ENCODE peak calls at places on chromosomes 5 and 9, in four cellular contexts. D, U, O and A are unnamed samples.

GRCh38 chr5:159133041-159133741 is 33.5 kb upstream of the EBF1 start:
- DNase-seq in D (no peak), O (peak), U (peak), A (peak)

GRCh38 chr9:12775373-12775962 is 648 bp downstream of the LURAP1L start:
- DNase-seq in O (no peak), U (no peak), D (peak), A (peak)

GRCh38 chr5:133909584-133909983 is 58.8 kb downstream of the C5orf15 start:
- DNase-seq in D (no peak), O (no peak), U (no peak), A (no peak)

GRCh38 chr9:116088396-116088795 is 65.2 kb upstream of the PAPPA start:
- DNase-seq in O (no peak), D (no peak), U (no peak), A (no peak)

GRCh38 chr5:60851681-60852080 is 7.6 kb upstream of the ELOVL7 start:
- DNase-seq in U (no peak), D (no peak), O (no peak), A (no peak)

GRCh38 chr5:78537821-78538220 is 110.8 kb downstream of the LHFPL2 start:
- DNase-seq in U (peak), D (peak), O (peak), A (peak)

GRCh38 chr5:132012385-132013005 is 1.0 kb upstream of the ACSL6 start:
- DNase-seq in D (peak), U (no peak), O (peak), A (peak)

GRCh38 chr9:16322849-16323248 is 547.6 kb downstream of the BNC2 start:
- DNase-seq in D (no peak), O (no peak), U (no peak), A (no peak)

GRCh38 chr5:96022971-96023370 is 61.3 kb upstream of the ELL2 start:
- DNase-seq in D (no peak), U (no peak), O (no peak), A (no peak)

GRCh38 chr9:83062653-83063527 is at the start of gene RASEF:
- DNase-seq in O (no peak), U (peak), D (peak), A (no peak)

GRCh38 chr5:74492230-74492629 is 148.3 kb downstream of the ENC1 start:
- DNase-seq in O (no peak), U (no peak), D (no peak), A (no peak)

GRCh38 chr9:98764351-98764750 is 32.0 kb downstream of the ANKS6 start:
- DNase-seq in U (no peak), D (no peak), O (no peak), A (no peak)

GRCh38 chr5:15234366-15234765 is 265.6 kb upstream of the FBXL7 start:
- DNase-seq in U (no peak), O (no peak), D (no peak), A (no peak)

GRCh38 chr5:23084815-23085214 is 231.7 kb upstream of the CDH12 start:
- DNase-seq in U (peak), O (no peak), D (no peak), A (no peak)

GRCh38 chr9:121670447-121670846 is 19.0 kb downstream of the DAB2IP start:
- DNase-seq in D (no peak), O (no peak), U (no peak), A (no peak)

GRCh38 chr5:53677632-53678031 is 117.2 kb downstream of the NDUFS4 start:
- DNase-seq in U (no peak), D (no peak), O (no peak), A (no peak)

GRCh38 chr5:14727428-14727865 is 62.9 kb downstream of the OTULIN start:
- DNase-seq in U (peak), O (peak), D (peak), A (peak)

GRCh38 chr5:93088566-93088965 is 492.5 kb downstream of the NR2F1-AS1 start:
- DNase-seq in U (no peak), O (no peak), D (no peak), A (no peak)

GRCh38 chr5:95899040-95899439 is 62.6 kb downstream of the ELL2 start:
- DNase-seq in U (no peak), O (no peak), D (no peak), A (no peak)

GRCh38 chr9:124079176-124079925 is 67.8 kb downstream of the LHX2 start:
- DNase-seq in D (no peak), U (peak), O (peak), A (no peak)

GRCh38 chr5:140883927-140884697 is 2.2 kb downstream of the PCDHA13 start:
- DNase-seq in O (no peak), D (no peak), U (no peak), A (no peak)

GRCh38 chr5:140883373-140883772 is 1.4 kb downstream of the PCDHA13 start:
- DNase-seq in O (no peak), U (no peak), D (no peak), A (no peak)

GRCh38 chr5:140877262-140877581 is 2.1 kb downstream of the PCDHA12 start:
- DNase-seq in U (no peak), O (no peak), D (no peak), A (no peak)

GRCh38 chr5:140881889-140882590 is at the start of gene PCDHA13:
- DNase-seq in O (no peak), D (no peak), U (no peak), A (no peak)

DNA sequence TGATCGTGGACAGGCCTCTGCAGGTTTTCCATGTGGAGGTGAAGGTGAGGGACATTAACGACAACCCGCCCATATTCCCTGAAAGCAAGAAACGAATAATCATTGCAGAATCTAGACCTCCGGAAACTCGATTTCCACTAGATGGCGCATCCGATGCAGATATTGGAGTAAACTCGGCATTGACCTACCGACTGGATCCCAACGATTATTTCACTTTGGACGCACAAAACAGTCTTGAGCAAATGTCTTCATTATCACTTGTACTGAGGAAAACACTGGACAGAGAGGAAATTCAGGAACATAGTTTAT is 621 bp downstream of the PCDHA13 start:
- DNase-seq in O (no peak), U (peak), D (peak), A (no peak)
- TF ChIP-seq NR3C1 in O (no peak), U (no peak), D (no peak), A (no peak)

GRCh38 chr5:6328173-6328572 is 50.2 kb downstream of the MED10 start:
- DNase-seq in U (peak), O (peak), D (peak), A (peak)
- TF ChIP-seq NR3C1 in U (no peak), O (no peak), D (no peak), A (no peak)

GRCh38 chr5:1542755-1543154 is 19.0 kb upstream of the LPCAT1 start:
- DNase-seq in O (no peak), D (no peak), U (peak), A (no peak)

GRCh38 chr5:1545126-1545797 is 21.5 kb upstream of the LPCAT1 start:
- DNase-seq in U (no peak), D (no peak), O (no peak), A (no peak)

GRCh38 chr5:1545798-1546355 is 22.1 kb upstream of the LPCAT1 start:
- DNase-seq in O (no peak), D (no peak), U (no peak), A (no peak)

GRCh38 chr5:1543398-1544293 is 19.9 kb upstream of the LPCAT1 start:
- DNase-seq in D (no peak), O (no peak), U (no peak), A (no peak)

DNA sequence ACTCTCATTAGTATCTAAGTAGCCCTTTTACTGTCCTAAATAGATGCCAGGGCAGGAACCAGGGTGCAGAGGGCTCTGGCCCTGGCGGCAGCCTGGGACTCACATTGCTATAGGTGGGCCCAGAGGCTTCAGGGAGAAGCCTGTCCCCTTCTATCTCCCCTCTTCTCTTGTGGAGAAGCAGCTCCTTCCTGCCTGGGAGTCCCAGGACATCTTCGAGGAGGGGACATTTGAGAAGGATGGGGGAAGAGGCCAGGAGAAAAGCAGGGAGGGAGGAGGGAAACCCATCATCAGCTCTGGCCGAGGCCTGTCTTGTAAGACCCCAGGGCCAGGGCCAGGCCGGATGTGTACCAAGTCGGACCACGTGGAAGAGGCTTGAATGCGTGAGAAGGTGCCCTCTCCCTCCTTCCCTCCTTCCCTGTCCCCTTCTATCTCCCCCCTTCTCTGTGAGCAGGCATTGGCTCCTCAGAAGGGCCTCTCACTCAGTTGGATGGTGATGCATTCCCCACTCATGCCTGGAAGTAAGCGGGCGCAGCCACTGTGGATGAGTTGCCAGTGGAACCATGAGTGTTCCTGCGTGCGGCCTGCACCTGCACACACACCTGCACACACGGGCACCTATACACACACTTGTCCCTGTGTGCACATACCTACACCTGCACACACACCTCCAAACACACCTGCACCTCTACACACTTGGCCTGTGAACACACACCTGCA is 20.7 kb upstream of the LPCAT1 start:
- DNase-seq in O (no peak), D (no peak), U (no peak), A (no peak)
- TF ChIP-seq NR3C1 in O (no peak), D (no peak), U (no peak), A (no peak)

GRCh38 chr9:79812099-79812498 is 240.3 kb downstream of the TLE4 start:
- DNase-seq in D (no peak), O (no peak), U (no peak), A (no peak)
- TF ChIP-seq NR3C1 in D (no peak), O (no peak), U (no peak), A (no peak)

GRCh38 chr9:76599970-76600369 is 141.0 kb downstream of the GCNT1 start:
- DNase-seq in D (no peak), U (no peak), O (no peak), A (no peak)
- TF ChIP-seq NR3C1 in D (no peak), U (no peak), O (no peak), A (no peak)

GRCh38 chr5:173289372-173289771 is 38.8 kb downstream of the STC2 start:
- DNase-seq in D (no peak), U (no peak), O (no peak), A (no peak)

GRCh38 chr5:173293817-173294672 is 34.2 kb downstream of the STC2 start:
- DNase-seq in U (peak), O (peak), D (peak), A (peak)

GRCh38 chr5:173290477-173291131 is 37.6 kb downstream of the STC2 start:
- DNase-seq in O (peak), U (no peak), D (no peak), A (no peak)

GRCh38 chr5:173294673-173295320 is 33.4 kb downstream of the STC2 start:
- DNase-seq in O (peak), D (no peak), U (no peak), A (no peak)

GRCh38 chr5:173291722-173292658 is 36.2 kb downstream of the STC2 start:
- DNase-seq in O (no peak), U (no peak), D (no peak), A (no peak)
- TF ChIP-seq NR3C1 in O (no peak), U (no peak), D (no peak), A (no peak)

GRCh38 chr9:93268551-93269314 is 84.8 kb downstream of the WNK2 start:
- DNase-seq in O (no peak), U (no peak), D (no peak), A (no peak)
- TF ChIP-seq NR3C1 in O (no peak), U (no peak), D (no peak), A (no peak)

GRCh38 chr9:21392270-21392669 is 7.1 kb upstream of the IFNA2 start:
- DNase-seq in O (peak), D (no peak), U (peak), A (no peak)

GRCh38 chr9:21398955-21399489 is 9.9 kb upstream of the IFNA8 start:
- DNase-seq in D (no peak), U (no peak), O (no peak), A (no peak)

DNA sequence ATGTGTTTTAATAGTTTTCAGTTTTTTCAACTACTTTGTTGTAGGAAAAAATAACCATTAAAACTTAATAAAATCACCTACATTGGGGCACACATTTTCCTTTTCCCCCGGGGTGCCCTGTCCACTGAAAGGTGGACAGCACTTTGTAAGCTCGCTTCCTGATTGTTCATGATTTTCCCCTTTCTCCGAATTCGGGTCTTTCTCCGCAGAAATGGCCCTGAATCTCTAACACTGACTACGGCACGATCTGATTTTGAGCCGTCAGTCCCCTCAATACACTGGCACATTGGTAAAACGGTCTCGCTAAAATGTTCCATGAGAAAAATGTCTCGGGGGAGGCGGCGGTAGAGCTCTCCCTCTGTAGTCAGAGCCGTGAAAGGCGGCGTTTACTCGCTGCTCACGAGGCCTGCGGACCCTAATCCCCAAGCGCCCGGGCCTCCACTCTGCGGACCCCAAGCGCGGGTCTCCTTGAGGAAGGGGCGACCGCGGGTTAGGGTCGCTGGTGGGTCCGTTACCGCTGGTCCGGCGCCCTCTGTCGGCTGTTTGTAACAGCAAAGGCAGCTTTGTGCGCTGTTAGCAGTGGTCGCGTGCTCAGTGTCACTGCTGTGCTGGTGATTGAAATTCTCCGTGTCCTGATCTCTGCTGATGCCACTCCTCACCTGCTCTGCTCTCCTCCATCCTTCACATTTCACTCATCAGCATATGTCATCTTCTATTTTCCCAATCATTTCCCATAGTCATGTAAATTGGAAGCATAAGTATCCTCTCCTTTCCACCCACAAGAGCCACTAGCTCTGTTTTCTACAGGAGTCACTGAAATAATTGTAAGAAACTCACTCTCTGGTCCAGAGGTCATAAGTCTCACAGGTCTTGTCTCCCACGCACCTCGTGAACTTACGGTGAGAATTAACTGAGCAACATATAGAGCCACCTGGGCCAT is 10.8 kb upstream of the IFNA2 start:
- DNase-seq in D (peak), U (peak), O (peak), A (no peak)
- TF ChIP-seq NR3C1 in D (no peak), U (no peak), O (no peak), A (no peak)

DNA sequence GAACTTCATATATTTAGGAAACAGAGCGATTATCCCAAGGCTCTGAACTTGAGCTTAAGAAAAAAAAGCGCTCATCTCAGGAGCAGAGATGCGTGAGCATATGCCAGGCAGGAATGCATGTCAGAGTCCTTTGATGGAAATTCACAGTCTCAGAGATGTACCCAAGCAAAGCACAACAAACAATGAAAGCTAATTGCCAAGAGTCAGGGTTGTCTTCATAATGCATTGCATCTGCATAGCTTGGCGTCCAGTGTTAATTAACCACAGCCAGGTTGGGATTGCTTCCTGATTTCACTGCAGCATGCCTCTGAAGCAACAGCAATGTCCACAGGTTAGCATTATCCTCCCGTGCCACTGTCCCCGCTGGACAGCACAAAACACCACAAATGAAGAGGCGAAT is 907.0 kb upstream of the DMAC1 start:
- DNase-seq in O (no peak), D (no peak), U (no peak), A (no peak)
- TF ChIP-seq NR3C1 in O (no peak), D (no peak), U (no peak), A (no peak)

GRCh38 chr9:73680831-73681230 is 529.2 kb downstream of the ANXA1 start:
- DNase-seq in O (no peak), D (no peak), U (no peak), A (no peak)
- TF ChIP-seq NR3C1 in O (no peak), D (no peak), U (no peak), A (no peak)